ENCODE peak calls at places on chromosome 21, in five cellular contexts. L is activated CD8-positive, alpha-beta memory T cell treated with anti-CD3 and anti-CD28 coated beads for 1 hour; A is SHP77 treated with DMSO at 0.1 percent for 48 hours; C is iPS DF 19.7; S is hypothalamus. K is an unnamed sample.

GRCh38 chr21:36539434-36540150 is 59.7 kb upstream of the CLDN14 start:
- DNase-seq in A (no peak), C (no peak), L (no peak), S (no peak), K (no peak)

GRCh38 chr21:42079008-42079938 is 8.2 kb downstream of the UMODL1 start:
- DNase-seq in S (no peak), C (no peak), A (no peak), L (no peak), K (no peak)

GRCh38 chr21:32412998-32413504 is 545 bp downstream of the EVA1C start:
- DNase-seq in A (no peak), L (no peak), C (no peak), S (peak), K (no peak)

GRCh38 chr21:33434770-33435360 is 31.7 kb downstream of the IFNGR2 start:
- DNase-seq in A (no peak), L (no peak), C (no peak), S (no peak), K (no peak)

GRCh38 chr21:27678511-27678910 is 711.6 kb upstream of the ADAMTS5 start:
- DNase-seq in L (no peak), A (no peak), C (no peak), S (no peak), K (no peak)

GRCh38 chr21:15139881-15140280 is 75.1 kb upstream of the NRIP1 start:
- DNase-seq in C (no peak), S (no peak), A (no peak), L (no peak), K (no peak)

GRCh38 chr21:21018841-21019240 is 20.6 kb downstream of the NCAM2 start:
- DNase-seq in A (no peak), C (no peak), S (peak), L (no peak), K (peak)

GRCh38 chr21:25535811-25536210 is 71.5 kb downstream of the MRPL39 start:
- DNase-seq in C (no peak), S (no peak), L (no peak), A (no peak), K (no peak)

GRCh38 chr21:45093064-45093532 is 18.7 kb downstream of the ADARB1 start:
- DNase-seq in A (no peak), S (no peak), L (no peak), C (no peak), K (no peak)

K was measured in occipital lobe.